ENCODE peak calls at places on chromosomes 6 and 20, in eight cellular contexts. V, O, W, E, Y, P, A and M are unnamed samples.

GRCh38 chr6:114304304-114304887 is 38.4 kb downstream of the HS3ST5 start:
- DNase-seq in V (no peak), O (no peak), W (peak; percentile 3), E (peak; percentile 12), Y (no peak), P (peak; percentile 15), A (no peak), M (no peak)

GRCh38 chr6:52509281-52510212 is 67.3 kb downstream of the TRAM2 start:
- DNase-seq in V (no peak), O (no peak), W (no peak), E (peak; percentile 60), Y (no peak), P (no peak), A (no peak), M (no peak)

GRCh38 chr20:20440473-20440872 is 72.6 kb downstream of the INSM1 start:
- DNase-seq in V (no peak), O (no peak), W (no peak), E (no peak), Y (no peak), P (no peak), A (no peak), M (no peak)

GRCh38 chr6:121868191-121868590 is 432.7 kb downstream of the GJA1 start:
- DNase-seq in V (no peak), O (no peak), W (no peak), E (peak; percentile 34), Y (no peak), P (no peak), A (no peak), M (no peak)

GRCh38 chr20:11766961-11767360 is 150.7 kb upstream of the BTBD3 start:
- DNase-seq in V (no peak), O (no peak), W (no peak), E (peak; percentile 78), Y (no peak), P (no peak), A (no peak), M (no peak)

GRCh38 chr6:404685-405423 is 13.3 kb downstream of the IRF4 start:
- DNase-seq in V (no peak), O (no peak), W (no peak), E (no peak), Y (no peak), P (peak; percentile 45), A (no peak), M (peak; percentile 28)

GRCh38 chr6:8940356-8940755 is 505.0 kb upstream of the SLC35B3 start:
- DNase-seq in V (no peak), O (no peak), W (no peak), E (no peak), Y (no peak), P (no peak), A (no peak), M (no peak)

GRCh38 chr6:82785206-82785605 is 280.4 kb downstream of the UBE3D start:
- DNase-seq in V (no peak), O (no peak), W (no peak), E (peak; percentile 17), Y (no peak), P (no peak), A (no peak), M (no peak)

GRCh38 chr6:169092375-169092774 is 161.3 kb downstream of the THBS2 start:
- DNase-seq in V (no peak), O (no peak), W (no peak), E (peak; percentile 39), Y (no peak), P (no peak), A (no peak), M (no peak)

GRCh38 chr6:91569071-91569470 is 982.2 kb upstream of the MAP3K7 start:
- DNase-seq in V (no peak), O (no peak), W (no peak), E (peak; percentile 72), Y (no peak), P (no peak), A (no peak), M (no peak)

GRCh38 chr6:62298745-62299392 is 12.8 kb upstream of the KHDRBS2 start:
- DNase-seq in V (no peak), O (no peak), W (no peak), E (no peak), Y (no peak), P (peak; percentile 74), A (no peak), M (no peak)

GRCh38 chr6:53765270-53765669 is 29.5 kb upstream of the LRRC1 start:
- DNase-seq in V (no peak), O (no peak), W (no peak), E (peak; percentile 52), Y (no peak), P (no peak), A (no peak), M (no peak)

GRCh38 chr6:130164251-130164650 is 58.5 kb downstream of the SAMD3 start:
- DNase-seq in V (no peak), O (no peak), W (no peak), E (no peak), Y (no peak), P (no peak), A (no peak), M (no peak)

GRCh38 chr6:44058617-44059358 is 68.5 kb downstream of the MRPL14 start:
- DNase-seq in V (no peak), O (no peak), W (peak; percentile 88), E (peak; percentile 100), Y (no peak), P (no peak), A (peak; percentile 92), M (peak; percentile 87)

GRCh38 chr6:1604347-1604990 is 5.2 kb upstream of the FOXC1 start:
- DNase-seq in V (no peak), O (peak; percentile 34), W (no peak), E (no peak), Y (peak; percentile 78), P (peak; percentile 57), A (peak; percentile 87), M (no peak)

GRCh38 chr6:84016029-84016428 is 17.5 kb upstream of the MRAP2 start:
- DNase-seq in V (no peak), O (no peak), W (no peak), E (no peak), Y (no peak), P (no peak), A (no peak), M (no peak)

GRCh38 chr6:157063176-157063934 is 260.0 kb downstream of the TMEM242 start:
- DNase-seq in V (no peak), O (no peak), W (no peak), E (no peak), Y (no peak), P (no peak), A (no peak), M (no peak)

GRCh38 chr20:9759392-9759791 is 79.5 kb downstream of the PAK5 start:
- DNase-seq in V (no peak), O (no peak), W (no peak), E (no peak), Y (no peak), P (no peak), A (no peak), M (no peak)

GRCh38 chr6:31567531-31568370 is 4.3 kb upstream of the LTA start:
- DNase-seq in V (no peak), O (no peak), W (no peak), E (no peak), Y (no peak), P (no peak), A (peak; percentile 57), M (no peak)

GRCh38 chr6:36852481-36853147 is 13.4 kb upstream of the CPNE5 start:
- DNase-seq in V (no peak), O (no peak), W (no peak), E (peak; percentile 68), Y (no peak), P (no peak), A (no peak), M (no peak)

GRCh38 chr20:5652626-5653573 is 97.3 kb upstream of the SHLD1 start:
- DNase-seq in V (no peak), O (no peak), W (no peak), E (peak; percentile 94), Y (no peak), P (peak; percentile 64), A (no peak), M (no peak)

GRCh38 chr20:56316483-56316882 is 42.3 kb upstream of the FAM210B start:
- DNase-seq in V (no peak), O (no peak), W (no peak), E (no peak), Y (no peak), P (no peak), A (no peak), M (no peak)

GRCh38 chr6:169800668-169801395 is 49.4 kb downstream of the ERMARD start:
- DNase-seq in V (peak; percentile 64), O (no peak), W (peak; percentile 13), E (peak; percentile 75), Y (no peak), P (no peak), A (no peak), M (peak; percentile 68)

GRCh38 chr6:97059473-97059872 is 134.9 kb downstream of the KLHL32 start:
- DNase-seq in V (no peak), O (no peak), W (peak; percentile 10), E (peak; percentile 32), Y (no peak), P (peak; percentile 62), A (no peak), M (no peak)

GRCh38 chr20:34715384-34715783 is 11.2 kb downstream of the TP53INP2 start:
- DNase-seq in V (no peak), O (no peak), W (no peak), E (peak; percentile 20), Y (no peak), P (no peak), A (no peak), M (no peak)

GRCh38 chr6:79928478-79928998 is 18.8 kb downstream of the ELOVL4 start:
- DNase-seq in V (no peak), O (no peak), W (no peak), E (no peak), Y (no peak), P (no peak), A (no peak), M (no peak)
- TF ChIP-seq CTCF in V (no peak), O (no peak), W (no peak), E (no peak), Y (no peak), P (no peak), A (no peak), M (no peak)

DNA sequence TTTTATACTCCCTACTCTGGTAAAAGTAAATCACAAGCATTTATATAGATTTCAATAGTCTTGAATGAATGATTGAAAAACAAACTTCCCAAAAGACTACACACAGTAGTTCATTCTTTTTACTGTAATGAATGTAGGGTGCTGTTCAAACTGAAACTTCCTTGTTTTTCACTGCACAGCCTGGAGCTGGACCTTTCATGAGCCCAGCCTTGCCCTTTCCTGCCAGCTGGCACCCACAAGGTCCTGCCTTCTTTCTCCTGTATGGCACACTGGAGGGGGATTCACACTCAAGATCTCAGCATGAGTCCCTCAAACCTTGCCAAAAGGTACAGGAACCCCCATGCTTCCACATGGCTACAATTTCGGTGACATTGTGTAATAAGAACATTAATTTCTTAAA is 50.9 kb downstream of the COL12A1 start:
- DNase-seq in V (no peak), O (no peak), W (no peak), E (no peak), Y (no peak), P (no peak), A (no peak), M (no peak)
- H3K4me3 ChIP-seq in V (no peak overlapping the region), O (no peak overlapping the region), W (no peak overlapping the region), E (no peak overlapping the region), Y (no peak overlapping the region), P (no peak overlapping the region), A (no peak overlapping the region), M (no peak overlapping the region)

GRCh38 chr20:36591854-36592641 is 13.5 kb upstream of the RAB5IF start:
- DNase-seq in V (peak; percentile 30), O (no peak), W (peak; percentile 22), E (no peak), Y (no peak), P (no peak), A (no peak), M (no peak)
- TF ChIP-seq CTCF in V (peak; percentile 46), O (no peak), W (peak; percentile 60), E (peak; percentile 67), Y (no peak), P (peak; percentile 70), A (peak; percentile 42), M (no peak)

GRCh38 chr6:134908906-134909516 is 40.9 kb downstream of the ALDH8A1 start:
- DNase-seq in V (peak; percentile 63), O (no peak), W (peak; percentile 64), E (peak; percentile 99), Y (peak; percentile 67), P (no peak), A (peak; percentile 83), M (peak; percentile 81)
- H3K4me3 ChIP-seq in V (no peak overlapping the region), O (no peak overlapping the region), W (peak overlapping the region; percentile 27), E (peak overlapping the region; percentile 13), Y (no peak overlapping the region), P (no peak overlapping the region), A (no peak overlapping the region), M (peak overlapping the region; percentile 43)